ENCODE peak calls at places on chromosomes 1 and 21, in eight cellular contexts. G is brain microvascular endothelial cell; F is astrocyte of the spinal cord; R is nephron progenitor cell; S is C1 segment of cervical spinal cord; I is stimulated activated naive CD8-positive, alpha-beta T cell treated with anti-CD3 and anti-CD28 coated beads, Interleukin-15, Interleukin-2, amounts not matched to agents 100 U/mL and 50 U/mL, for 24 hours; P is AG08395; T is amniotic stem cell. E is an unnamed sample.

GRCh38 chr1:183180634-183181056 is 5.4 kb upstream of the LAMC2 start:
- DNase-seq in I (peak; percentile 15), P (peak; percentile 69), F (peak; percentile 82), R (no peak), S (no peak), T (peak; percentile 57), G (peak; percentile 87), E (no peak)

GRCh38 chr21:31866077-31866511 is 6.7 kb upstream of the HUNK start:
- DNase-seq in S (peak; percentile 53), P (peak; percentile 77), G (peak; percentile 53), R (peak; percentile 93), T (peak; percentile 43), I (peak; percentile 84), F (peak; percentile 67), E (peak; percentile 52)

GRCh38 chr1:62210960-62211359 is 16.3 kb downstream of the L1TD1 start:
- DNase-seq in P (no peak), I (no peak), G (no peak), F (no peak), S (no peak), R (no peak), T (no peak), E (no peak)

GRCh38 chr1:175900171-175900570 is 156.8 kb upstream of the TNR start:
- DNase-seq in G (peak; percentile 9), P (peak; percentile 8), S (no peak), R (no peak), F (no peak), T (no peak), I (no peak), E (no peak)

GRCh38 chr1:63189677-63190076 is 132.7 kb upstream of the FOXD3 start:
- DNase-seq in T (no peak), R (no peak), I (no peak), G (no peak), S (no peak), P (no peak), F (no peak), E (no peak)

GRCh38 chr1:159800177-159800935 is 1.8 kb upstream of the FCRL6 start:
- DNase-seq in G (no peak), R (no peak), F (no peak), S (no peak), I (peak; percentile 28), P (no peak), T (no peak), E (peak; percentile 77)

GRCh38 chr1:54312874-54313316 is 93.3 kb downstream of the SSBP3 start:
- DNase-seq in F (peak; percentile 72), R (peak; percentile 54), G (peak; percentile 59), T (no peak), I (no peak), P (peak; percentile 81), S (no peak), E (no peak)

GRCh38 chr1:41418868-41419583 is 57.8 kb downstream of the FOXO6 start:
- DNase-seq in R (no peak), I (no peak), T (peak; percentile 75), G (peak; percentile 79), S (no peak), F (peak; percentile 77), P (peak; percentile 96), E (no peak)

GRCh38 chr1:220786057-220786336 is 716 bp upstream of the MTARC1 start:
- DNase-seq in P (no peak), I (no peak), T (no peak), S (peak; percentile 37), F (no peak), R (no peak), G (no peak), E (no peak)

GRCh38 chr1:171110485-171111340 is 20.0 kb downstream of the FMO3 start:
- DNase-seq in F (no peak), G (no peak), T (no peak), I (no peak), R (no peak), P (no peak), S (no peak), E (no peak)

GRCh38 chr1:14699596-14699995 is 101.1 kb downstream of the KAZN start:
- DNase-seq in T (no peak), S (no peak), I (no peak), G (no peak), P (no peak), R (no peak), F (no peak), E (no peak)

GRCh38 chr1:42928859-42929258 is 29.8 kb downstream of the SLC2A1 start:
- DNase-seq in I (no peak), F (no peak), T (no peak), R (no peak), P (no peak), G (no peak), S (no peak), E (no peak)

GRCh38 chr1:201825245-201825644 is 3.7 kb upstream of the IPO9 start:
- DNase-seq in F (no peak), P (no peak), G (no peak), R (no peak), S (no peak), T (no peak), I (no peak), E (no peak)

GRCh38 chr1:45187735-45188134 is 18.7 kb downstream of the ZSWIM5 start:
- DNase-seq in T (no peak), S (no peak), P (no peak), F (no peak), R (no peak), G (peak; percentile 21), I (no peak), E (no peak)